ENCODE peak calls at places on chromosomes 2 and 18, in ten cellular contexts. C, O, S, J, B, A, D, T, R and Q are unnamed samples.

GRCh38 chr2:215441560-215442391 is 5.9 kb upstream of the FN1 start:
- DNase-seq in C (no peak), O (no peak), S (peak), J (no peak), B (no peak), A (no peak), D (no peak), T (peak), R (no peak), Q (peak)

GRCh38 chr2:85806358-85807118 is 52.7 kb downstream of the ATOH8 start:
- DNase-seq in C (no peak), O (no peak), S (no peak), J (no peak), B (no peak), A (peak), D (no peak), T (peak), R (no peak), Q (no peak)

GRCh38 chr2:171008550-171009205 is 79.6 kb downstream of the GORASP2 start:
- DNase-seq in C (no peak), O (no peak), S (no peak), J (no peak), B (no peak), A (no peak), D (no peak), T (no peak), R (no peak), Q (no peak)

GRCh38 chr18:71405142-71405806 is 1116.4 kb downstream of the SOCS6 start:
- DNase-seq in C (no peak), O (no peak), S (no peak), J (no peak), B (no peak), A (no peak), D (no peak), T (no peak), R (no peak), Q (no peak)

GRCh38 chr2:46988733-46989481 is 73.3 kb upstream of the MCFD2 start:
- DNase-seq in C (no peak), O (no peak), S (no peak), J (no peak), B (no peak), A (no peak), D (peak), T (no peak), R (no peak), Q (no peak)

GRCh38 chr2:23363268-23363667 is 21.7 kb upstream of the KLHL29 start:
- DNase-seq in C (no peak), O (no peak), S (no peak), J (no peak), B (no peak), A (no peak), D (no peak), T (no peak), R (no peak), Q (no peak)

GRCh38 chr2:88626171-88627054 is 851 bp downstream of the EIF2AK3 start:
- DNase-seq in C (peak), O (peak), S (peak), J (no peak), B (peak), A (no peak), D (no peak), T (no peak), R (peak), Q (peak)

GRCh38 chr18:62957885-62958472 is 242.6 kb downstream of the PHLPP1 start:
- DNase-seq in C (peak), O (no peak), S (peak), J (peak), B (no peak), A (peak), D (no peak), T (no peak), R (peak), Q (no peak)

GRCh38 chr2:171347591-171348032 is 86.2 kb downstream of the METTL8 start:
- DNase-seq in C (no peak), O (no peak), S (peak), J (peak), B (no peak), A (peak), D (no peak), T (peak), R (no peak), Q (peak)

GRCh38 chr2:64626963-64627760 is 26.6 kb downstream of the SERTAD2 start:
- DNase-seq in C (no peak), O (no peak), S (no peak), J (no peak), B (no peak), A (no peak), D (peak), T (no peak), R (no peak), Q (no peak)

GRCh38 chr2:20384949-20385348 is 34.3 kb upstream of the PUM2 start:
- DNase-seq in C (no peak), O (no peak), S (no peak), J (no peak), B (no peak), A (no peak), D (no peak), T (no peak), R (no peak), Q (no peak)

GRCh38 chr2:20381457-20381856 is 30.8 kb upstream of the PUM2 start:
- DNase-seq in C (peak), O (no peak), S (peak), J (peak), B (no peak), A (peak), D (no peak), T (no peak), R (no peak), Q (peak)

GRCh38 chr2:20378341-20378740 is 27.7 kb upstream of the PUM2 start:
- DNase-seq in C (no peak), O (no peak), S (no peak), J (no peak), B (no peak), A (no peak), D (no peak), T (no peak), R (no peak), Q (no peak)

GRCh38 chr2:20378891-20379519 is 28.4 kb upstream of the PUM2 start:
- DNase-seq in C (peak), O (peak), S (peak), J (peak), B (no peak), A (peak), D (peak), T (peak), R (peak), Q (peak)

DNA sequence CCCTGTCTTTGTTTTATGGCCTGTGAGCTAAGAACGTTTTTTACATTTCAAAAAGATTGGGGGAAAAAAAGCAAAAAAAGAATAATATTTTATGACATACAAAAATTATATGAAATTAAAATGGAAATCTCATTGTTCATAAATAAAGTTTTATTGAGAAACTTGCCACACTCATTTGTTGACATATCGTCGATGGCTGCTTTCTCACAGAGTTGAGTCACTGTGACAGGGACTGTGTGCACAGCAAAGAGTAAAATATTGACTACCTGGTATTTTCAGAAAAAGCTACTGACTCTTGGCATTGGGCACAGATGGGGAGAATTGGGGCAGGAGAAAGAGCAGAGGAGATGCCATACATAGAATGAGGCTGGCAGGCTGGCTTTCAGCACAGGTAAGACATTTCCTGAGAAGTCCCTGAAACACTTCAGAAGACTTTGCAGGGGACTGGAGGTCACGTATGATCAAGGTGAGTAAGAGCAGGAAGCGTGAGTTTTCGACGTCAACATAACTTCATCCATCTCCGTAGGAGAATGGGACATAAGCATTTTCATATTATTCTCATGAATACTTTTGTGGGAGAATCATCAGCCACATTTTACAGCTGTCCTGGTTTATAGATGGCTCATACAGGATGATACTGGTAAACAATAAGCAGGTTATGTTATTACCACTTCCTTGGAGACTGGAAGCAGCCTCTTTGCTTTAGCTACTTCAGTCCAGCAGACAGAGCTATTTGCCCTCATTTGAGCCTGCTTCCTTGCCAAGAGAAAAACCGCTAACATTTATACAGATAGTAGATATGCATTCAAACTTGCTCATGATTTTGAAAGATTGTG is 32.5 kb upstream of the PUM2 start:
- DNase-seq in C (no peak), O (no peak), S (peak), J (peak), B (no peak), A (peak), D (no peak), T (no peak), R (no peak), Q (peak)
- TF ChIP-seq CTCF in C (no peak), O (no peak), S (no peak), J (no peak), B (no peak), A (no peak), D (no peak), T (no peak), R (no peak), Q (no peak)

DNA sequence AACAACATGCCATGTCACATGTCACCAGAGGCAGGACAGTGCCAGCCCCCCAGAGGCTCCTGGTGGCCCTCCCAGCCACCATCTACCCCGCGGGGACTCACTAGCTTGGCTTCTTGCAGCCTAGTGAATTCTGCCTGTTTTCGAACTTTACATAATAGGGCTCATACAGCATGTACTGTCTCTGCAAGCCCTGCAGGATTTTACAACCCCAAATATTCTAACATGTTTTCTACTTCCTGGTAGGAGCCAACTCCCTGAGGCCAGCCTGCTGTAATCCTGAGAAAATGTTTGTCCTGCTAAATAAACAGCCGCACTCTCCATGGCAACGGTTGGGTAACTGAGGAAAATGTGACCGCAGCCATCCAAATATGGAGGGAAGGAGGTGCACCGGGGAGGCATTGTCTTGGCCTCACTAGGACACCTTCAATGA is 2.7 kb downstream of the PER2 start:
- DNase-seq in C (peak), O (peak), S (peak), J (peak), B (no peak), A (peak), D (no peak), T (peak), R (peak), Q (peak)
- H3K4me3 ChIP-seq in C (no peak), O (no peak), S (peak), J (no peak), B (no peak), A (no peak), D (peak), T (no peak), R (peak), Q (peak)

GRCh38 chr2:106704798-106705197 is 181.2 kb downstream of the ST6GAL2 start:
- DNase-seq in C (no peak), O (no peak), S (no peak), J (no peak), B (no peak), A (no peak), D (no peak), T (no peak), R (no peak), Q (no peak)

GRCh38 chr2:106705877-106706276 is 180.1 kb downstream of the ST6GAL2 start:
- DNase-seq in C (no peak), O (no peak), S (no peak), J (no peak), B (no peak), A (no peak), D (no peak), T (no peak), R (no peak), Q (no peak)

GRCh38 chr2:106695919-106696318 is 190.0 kb downstream of the ST6GAL2 start:
- DNase-seq in C (no peak), O (no peak), S (no peak), J (no peak), B (no peak), A (no peak), D (no peak), T (no peak), R (no peak), Q (no peak)

GRCh38 chr2:106703161-106703560 is 182.8 kb downstream of the ST6GAL2 start:
- DNase-seq in C (no peak), O (no peak), S (no peak), J (no peak), B (no peak), A (no peak), D (no peak), T (no peak), R (no peak), Q (no peak)

GRCh38 chr2:106701134-106701994 is 184.6 kb downstream of the ST6GAL2 start:
- DNase-seq in C (no peak), O (no peak), S (no peak), J (no peak), B (no peak), A (no peak), D (no peak), T (no peak), R (no peak), Q (no peak)
- TF ChIP-seq CTCF in C (no peak), O (no peak), S (no peak), J (no peak), B (no peak), A (no peak), D (no peak), T (no peak), R (no peak), Q (no peak)

GRCh38 chr2:129758461-129759185 is 220.8 kb upstream of the RAB6C start:
- DNase-seq in C (peak), O (peak), S (no peak), J (no peak), B (no peak), A (no peak), D (no peak), T (no peak), R (peak), Q (no peak)
- H3K4me3 ChIP-seq in C (peak), O (peak), S (no peak), J (no peak), B (no peak), A (no peak), D (peak), T (no peak), R (peak), Q (no peak)

DNA sequence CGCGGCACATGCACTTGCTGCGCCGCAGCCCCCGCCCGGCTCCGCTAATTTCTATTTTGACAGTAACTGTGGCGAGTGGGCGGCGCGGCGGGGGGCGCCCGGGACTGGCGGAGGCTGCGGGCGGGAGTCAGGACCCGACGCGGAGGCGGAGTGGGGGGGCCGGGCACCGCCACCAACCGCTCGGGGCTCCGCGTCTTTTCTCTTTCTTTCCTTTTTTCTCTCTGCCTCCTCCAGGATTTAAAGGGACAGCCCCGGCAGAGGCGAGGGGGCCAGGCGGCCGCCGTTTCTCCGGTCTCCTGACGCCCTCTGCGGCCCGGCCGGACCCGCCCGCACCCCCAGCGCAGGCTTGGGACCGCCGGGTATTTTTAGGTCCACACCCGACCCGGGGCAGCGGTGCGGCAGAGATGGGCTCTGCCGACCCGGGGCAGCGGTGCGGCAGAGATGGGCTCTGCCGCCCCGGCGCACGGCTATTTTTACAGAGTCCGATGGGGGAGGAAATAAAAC is 460 bp upstream of the ZBTB7C start:
- DNase-seq in C (peak), O (no peak), S (peak), J (no peak), B (no peak), A (no peak), D (peak), T (no peak), R (peak), Q (peak)
- TF ChIP-seq CTCF in C (no peak), O (no peak), S (no peak), J (no peak), B (no peak), A (no peak), D (peak), T (peak), R (no peak), Q (no peak)

DNA sequence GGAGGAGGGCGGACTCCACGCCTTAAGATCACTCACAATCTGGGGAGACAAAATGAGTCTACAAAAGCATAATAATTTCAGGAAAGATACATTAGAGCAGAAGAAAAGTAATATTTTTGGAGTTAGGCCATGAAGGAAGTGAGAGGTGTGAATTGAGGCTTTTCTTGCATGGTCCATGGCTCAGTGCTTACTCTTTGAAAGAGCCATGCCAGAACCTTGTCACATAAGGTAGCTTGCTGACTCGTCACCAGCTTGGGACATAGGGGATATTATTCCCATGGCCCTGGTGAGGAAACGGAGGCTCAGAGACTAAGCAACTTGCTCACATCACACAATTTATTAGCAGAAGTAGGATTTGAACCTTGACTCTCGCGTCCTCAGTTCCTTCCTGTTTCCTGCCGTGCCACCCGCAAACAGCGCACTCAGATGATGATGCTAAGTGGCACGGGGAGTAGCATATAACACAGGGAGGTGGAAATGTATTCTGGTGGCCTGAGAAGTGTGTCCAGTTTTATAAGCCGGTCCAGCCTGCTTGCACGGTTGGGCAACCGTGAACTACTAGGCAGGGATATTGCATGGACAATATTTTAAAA is 312.2 kb upstream of the EPAS1 start:
- DNase-seq in C (no peak), O (no peak), S (no peak), J (no peak), B (no peak), A (no peak), D (no peak), T (no peak), R (no peak), Q (no peak)
- H3K4me3 ChIP-seq in C (no peak), O (no peak), S (no peak), J (no peak), B (no peak), A (no peak), D (no peak), T (no peak), R (no peak), Q (no peak)

GRCh38 chr2:195406886-195407603 is 250.0 kb upstream of the SLC39A10 start:
- DNase-seq in C (no peak), O (no peak), S (no peak), J (peak), B (no peak), A (no peak), D (no peak), T (no peak), R (no peak), Q (no peak)

GRCh38 chr2:195407782-195408181 is 249.2 kb upstream of the SLC39A10 start:
- DNase-seq in C (no peak), O (no peak), S (peak), J (peak), B (no peak), A (peak), D (no peak), T (no peak), R (no peak), Q (peak)

GRCh38 chr2:195408196-195408595 is 248.8 kb upstream of the SLC39A10 start:
- DNase-seq in C (no peak), O (no peak), S (no peak), J (no peak), B (no peak), A (no peak), D (no peak), T (no peak), R (no peak), Q (no peak)

GRCh38 chr2:195408811-195409210 is 248.2 kb upstream of the SLC39A10 start:
- DNase-seq in C (no peak), O (no peak), S (no peak), J (no peak), B (no peak), A (no peak), D (no peak), T (no peak), R (no peak), Q (no peak)

GRCh38 chr2:195404650-195405049 is 252.4 kb upstream of the SLC39A10 start:
- DNase-seq in C (no peak), O (no peak), S (no peak), J (no peak), B (no peak), A (peak), D (no peak), T (no peak), R (no peak), Q (no peak)
- TF ChIP-seq CTCF in C (no peak), O (no peak), S (no peak), J (peak), B (peak), A (peak), D (no peak), T (no peak), R (no peak), Q (no peak)

GRCh38 chr2:200310545-200310971 is 4.1 kb downstream of the SPATS2L start:
- DNase-seq in C (no peak), O (no peak), S (no peak), J (peak), B (no peak), A (peak), D (no peak), T (no peak), R (no peak), Q (peak)

GRCh38 chr2:200308421-200309295 is 2.2 kb downstream of the SPATS2L start:
- DNase-seq in C (no peak), O (no peak), S (peak), J (no peak), B (no peak), A (peak), D (no peak), T (no peak), R (no peak), Q (peak)

GRCh38 chr2:200308001-200308400 is 1.5 kb downstream of the SPATS2L start:
- DNase-seq in C (no peak), O (no peak), S (peak), J (no peak), B (no peak), A (peak), D (no peak), T (no peak), R (no peak), Q (peak)

GRCh38 chr2:200311139-200311538 is 4.6 kb downstream of the SPATS2L start:
- DNase-seq in C (no peak), O (no peak), S (no peak), J (no peak), B (no peak), A (no peak), D (no peak), T (no peak), R (no peak), Q (no peak)

GRCh38 chr2:200309296-200309846 is 2.9 kb downstream of the SPATS2L start:
- DNase-seq in C (no peak), O (no peak), S (no peak), J (no peak), B (no peak), A (no peak), D (no peak), T (no peak), R (no peak), Q (no peak)
- H3K4me3 ChIP-seq in C (no peak), O (peak), S (no peak), J (peak), B (no peak), A (peak), D (no peak), T (no peak), R (no peak), Q (peak)

GRCh38 chr2:30115981-30116285 is 30.9 kb upstream of the YPEL5 start:
- DNase-seq in C (no peak), O (no peak), S (no peak), J (no peak), B (no peak), A (no peak), D (no peak), T (no peak), R (no peak), Q (no peak)
- TF ChIP-seq CTCF in C (no peak), O (no peak), S (no peak), J (no peak), B (peak), A (no peak), D (no peak), T (no peak), R (no peak), Q (no peak)